ENCODE peak calls at places on chromosomes 6 and 20, in eight cellular contexts. N is MM.1S, S is ovary, G is A673, R is tibial artery, I is heart left ventricle, E is mammary epithelial cell, Z is esophagus muscularis mucosa. C is an unnamed sample.

GRCh38 chr6:43455034-43455747 is at the start of gene DLK2:
- DNase-seq in N (no peak), S (no peak), G (peak), R (no peak), I (no peak), E (no peak), Z (no peak), C (peak)

GRCh38 chr20:56171087-56172012 is 77.2 kb upstream of the MC3R start:
- DNase-seq in N (peak), S (no peak), G (peak), R (no peak), I (no peak), E (peak), Z (no peak), C (peak)

GRCh38 chr20:46936415-46937139 is 41.9 kb downstream of the EYA2 start:
- DNase-seq in N (no peak), S (no peak), G (no peak), R (no peak), I (no peak), E (no peak), Z (no peak), C (no peak)

GRCh38 chr6:82442320-82442719 is 78.7 kb downstream of the TPBG start:
- DNase-seq in N (no peak), S (no peak), G (peak), R (no peak), I (no peak), E (no peak), Z (no peak), C (no peak)

GRCh38 chr20:53872561-53873248 is 197.7 kb downstream of the BCAS1 start:
- DNase-seq in N (peak), S (no peak), G (peak), R (no peak), I (no peak), E (no peak), Z (no peak), C (no peak)

GRCh38 chr6:42407379-42407778 is 44.3 kb downstream of the TRERF1 start:
- DNase-seq in N (no peak), S (no peak), G (no peak), R (peak), I (no peak), E (no peak), Z (no peak), C (peak)

GRCh38 chr6:42049116-42049809 is 1.1 kb upstream of the TAF8 start:
- DNase-seq in N (no peak), S (peak), G (no peak), R (no peak), I (no peak), E (no peak), Z (no peak), C (no peak)

GRCh38 chr6:40555092-40555491 is 32.1 kb downstream of the LRFN2 start:
- DNase-seq in N (no peak), S (no peak), G (no peak), R (no peak), I (no peak), E (no peak), Z (no peak), C (no peak)

GRCh38 chr6:7541175-7542064 is at the start of gene DSP:
- DNase-seq in N (peak), S (peak), G (peak), R (no peak), I (peak), E (peak), Z (peak), C (peak)

GRCh38 chr6:109852713-109853112 is 125.4 kb upstream of the GPR6 start:
- DNase-seq in N (no peak), S (no peak), G (no peak), R (no peak), I (no peak), E (no peak), Z (no peak), C (no peak)

GRCh38 chr20:57601211-57601570 is 19.0 kb downstream of the ZBP1 start:
- DNase-seq in N (no peak), S (no peak), G (no peak), R (no peak), I (no peak), E (peak), Z (no peak), C (no peak)

DNA sequence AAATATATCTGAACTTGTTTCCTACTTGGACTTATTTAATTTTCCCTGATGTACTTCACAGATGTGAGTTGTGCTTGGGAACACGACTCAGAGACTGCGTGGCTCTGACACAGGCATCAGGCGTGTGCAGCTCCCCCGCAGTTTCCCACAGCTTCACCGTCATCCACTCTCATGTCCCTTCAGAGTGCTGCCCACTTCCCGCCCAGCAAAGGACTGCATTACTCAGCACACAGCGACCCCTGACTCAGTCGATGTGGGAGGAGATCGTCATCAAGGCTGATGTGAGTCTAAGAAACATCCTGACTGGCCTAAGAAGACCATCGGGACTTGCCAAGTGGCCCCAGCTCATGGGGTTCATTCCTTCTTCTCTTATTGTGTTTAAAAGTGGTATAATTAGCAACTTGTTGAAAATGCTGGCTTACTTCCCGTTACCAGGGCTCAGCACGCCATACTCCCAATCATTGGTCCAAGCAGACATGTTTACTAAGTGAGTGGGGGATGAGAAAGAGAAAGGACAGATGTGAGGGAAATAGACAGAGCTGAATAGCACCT is 539.4 kb upstream of the JARID2 start:
- DNase-seq in N (no peak), S (peak), G (no peak), R (peak), I (peak), E (peak), Z (no peak), C (peak)
- H3K27ac ChIP-seq in N (no peak), S (no peak), G (no peak), R (peak), I (peak), E (peak), Z (peak), C (no peak)

DNA sequence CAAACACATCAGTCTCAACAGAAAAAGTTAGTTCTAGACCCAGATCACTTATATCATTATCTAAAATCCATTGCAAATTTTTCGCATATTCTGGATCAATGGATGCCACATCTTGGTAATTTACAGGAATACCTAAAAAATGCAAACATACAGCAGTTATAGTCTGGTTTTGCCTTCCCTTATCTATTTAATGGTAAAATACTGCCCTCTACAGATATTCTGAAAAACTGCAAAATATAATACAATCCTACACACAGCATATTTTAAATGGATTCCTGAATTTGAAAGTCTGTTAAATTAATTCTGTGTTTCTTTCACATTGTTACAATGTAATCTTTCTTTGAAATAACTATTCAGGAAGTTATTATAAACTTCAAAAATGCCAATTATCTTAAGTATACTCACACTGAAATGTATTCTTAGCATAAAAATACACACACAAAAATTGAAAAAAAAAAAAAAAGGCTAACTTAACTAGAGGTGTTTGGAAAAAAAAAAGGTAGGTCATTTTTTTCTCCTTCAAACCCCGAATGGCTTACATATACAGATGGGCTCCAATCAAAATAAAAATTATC is 88.4 kb downstream of the HACE1 start:
- DNase-seq in N (peak), S (no peak), G (peak), R (no peak), I (no peak), E (no peak), Z (no peak), C (peak)
- TF ChIP-seq CTCF in N (peak), S (no peak), G (peak), R (peak), I (peak), E (peak), Z (peak), C (peak)

GRCh38 chr6:107209406-107209939 is 94.2 kb upstream of the BEND3 start:
- DNase-seq in N (no peak), S (no peak), G (no peak), R (no peak), I (no peak), E (no peak), Z (no peak), C (no peak)
- H3K27ac ChIP-seq in N (no peak), S (no peak), G (no peak), R (no peak), I (no peak), E (no peak), Z (no peak), C (no peak)

GRCh38 chr6:84657486-84657885 is 106.9 kb downstream of the TBX18 start:
- DNase-seq in N (no peak), S (no peak), G (no peak), R (no peak), I (no peak), E (peak), Z (no peak), C (no peak)

GRCh38 chr6:84652356-84653026 is 111.9 kb downstream of the TBX18 start:
- DNase-seq in N (no peak), S (no peak), G (peak), R (no peak), I (no peak), E (peak), Z (no peak), C (peak)

GRCh38 chr6:84651583-84651982 is 112.8 kb downstream of the TBX18 start:
- DNase-seq in N (no peak), S (no peak), G (no peak), R (no peak), I (no peak), E (no peak), Z (no peak), C (no peak)

GRCh38 chr6:84653027-84653551 is 111.3 kb downstream of the TBX18 start:
- DNase-seq in N (no peak), S (no peak), G (no peak), R (no peak), I (no peak), E (no peak), Z (no peak), C (no peak)

GRCh38 chr6:84657025-84657424 is 107.4 kb downstream of the TBX18 start:
- DNase-seq in N (no peak), S (no peak), G (no peak), R (no peak), I (no peak), E (no peak), Z (no peak), C (no peak)
- TF ChIP-seq CTCF in N (no peak), S (no peak), G (no peak), R (no peak), I (no peak), E (no peak), Z (no peak), C (no peak)

GRCh38 chr6:118974790-118975189 is 39.8 kb upstream of the MCM9 start:
- DNase-seq in N (no peak), S (no peak), G (no peak), R (no peak), I (no peak), E (no peak), Z (no peak), C (no peak)
- H3K27ac ChIP-seq in N (no peak), S (no peak), G (no peak), R (no peak), I (no peak), E (no peak), Z (no peak), C (no peak)

GRCh38 chr20:35523298-35523888 is 6.1 kb downstream of the C20orf173 start:
- DNase-seq in N (no peak), S (no peak), G (peak), R (no peak), I (no peak), E (peak), Z (no peak), C (peak)
- TF ChIP-seq CTCF in N (peak), S (no peak), G (peak), R (peak), I (no peak), E (peak), Z (no peak), C (no peak)

GRCh38 chr20:49982072-49982345 is 771 bp upstream of the SNAI1 start:
- DNase-seq in N (no peak), S (no peak), G (no peak), R (no peak), I (no peak), E (no peak), Z (no peak), C (no peak)
- H3K27ac ChIP-seq in N (no peak), S (no peak), G (no peak), R (no peak), I (peak), E (no peak), Z (peak), C (no peak)

C was measured in RWPE1.